ENCODE peak calls at places on chromosomes 12 and 14, in seven cellular contexts. E, S, K, O, N, M and F are unnamed samples.

GRCh38 chr14:101571004-101571403 is 9.7 kb downstream of the DIO3 start:
- DNase-seq in E (no peak), S (no peak), K (no peak), O (no peak), N (no peak), M (no peak), F (no peak)

GRCh38 chr12:32365473-32366064 is 33.8 kb upstream of the FGD4 start:
- DNase-seq in E (peak), S (peak), K (peak), O (peak), N (no peak), M (peak), F (peak)

GRCh38 chr12:131755305-131756113 is 44.6 kb downstream of the SFSWAP start:
- DNase-seq in E (peak), S (no peak), K (peak), O (peak), N (no peak), M (peak), F (peak)

GRCh38 chr14:53186532-53186931 is 33.4 kb upstream of the DDHD1 start:
- DNase-seq in E (no peak), S (no peak), K (no peak), O (no peak), N (no peak), M (no peak), F (no peak)

GRCh38 chr12:56299308-56299852 is 750 bp downstream of the CS start:
- DNase-seq in E (no peak), S (peak), K (no peak), O (no peak), N (no peak), M (peak), F (no peak)

GRCh38 chr14:75430106-75430505 is 2.3 kb downstream of the JDP2 start:
- DNase-seq in E (peak), S (peak), K (no peak), O (no peak), N (no peak), M (peak), F (no peak)

GRCh38 chr12:122961551-122962329 is 4.5 kb downstream of the ABCB9 start:
- DNase-seq in E (no peak), S (peak), K (no peak), O (no peak), N (no peak), M (no peak), F (no peak)

GRCh38 chr12:33988888-33989287 is 33.4 kb upstream of the ALG10 start:
- DNase-seq in E (no peak), S (no peak), K (peak), O (no peak), N (no peak), M (no peak), F (no peak)

GRCh38 chr12:57454566-57455373 is at the start of gene INHBE:
- DNase-seq in E (peak), S (no peak), K (peak), O (no peak), N (no peak), M (peak), F (peak)

GRCh38 chr12:113310489-113310888 is 24.4 kb downstream of the SLC8B1 start:
- DNase-seq in E (no peak), S (no peak), K (no peak), O (peak), N (no peak), M (no peak), F (peak)

GRCh38 chr12:30823140-30823669 is 68.5 kb upstream of the CAPRIN2 start:
- DNase-seq in E (no peak), S (peak), K (peak), O (peak), N (peak), M (no peak), F (peak)

GRCh38 chr12:64678835-64679234 is 68.5 kb downstream of the RASSF3 start:
- DNase-seq in E (no peak), S (no peak), K (no peak), O (no peak), N (no peak), M (no peak), F (no peak)

GRCh38 chr12:69570000-69570516 is 15.2 kb upstream of the CCT2 start:
- DNase-seq in E (no peak), S (no peak), K (no peak), O (no peak), N (no peak), M (no peak), F (no peak)

GRCh38 chr12:25591132-25591531 is 38.0 kb upstream of the LMNTD1 start:
- DNase-seq in E (peak), S (no peak), K (peak), O (peak), N (no peak), M (no peak), F (peak)

GRCh38 chr12:57832966-57833365 is 13.6 kb downstream of the CTDSP2 start:
- DNase-seq in E (no peak), S (no peak), K (peak), O (no peak), N (no peak), M (no peak), F (no peak)

GRCh38 chr14:41609704-41610183 is 3.1 kb downstream of the LRFN5 start:
- DNase-seq in E (peak), S (peak), K (peak), O (no peak), N (peak), M (peak), F (peak)

GRCh38 chr12:1083888-1084262 is 92.9 kb downstream of the ERC1 start:
- DNase-seq in E (peak), S (no peak), K (no peak), O (no peak), N (no peak), M (peak), F (no peak)

GRCh38 chr12:946212-946611 is 3.3 kb downstream of the RAD52 start:
- DNase-seq in E (no peak), S (no peak), K (no peak), O (no peak), N (no peak), M (peak), F (no peak)

GRCh38 chr14:61963926-61964325 is 201.7 kb downstream of the SNAPC1 start:
- DNase-seq in E (peak), S (no peak), K (no peak), O (no peak), N (no peak), M (peak), F (no peak)

GRCh38 chr12:68832504-68832867 is 24.5 kb downstream of the MDM2 start:
- DNase-seq in E (no peak), S (no peak), K (no peak), O (no peak), N (no peak), M (no peak), F (no peak)

GRCh38 chr12:13215056-13215455 is 18.5 kb downstream of the EMP1 start:
- DNase-seq in E (no peak), S (no peak), K (peak), O (no peak), N (no peak), M (no peak), F (no peak)

GRCh38 chr12:53100466-53101151 is 2.7 kb upstream of the SOAT2 start:
- DNase-seq in E (no peak), S (peak), K (no peak), O (no peak), N (no peak), M (no peak), F (peak)

GRCh38 chr12:85725991-85726390 is 110.2 kb downstream of the RASSF9 start:
- DNase-seq in E (peak), S (no peak), K (no peak), O (no peak), N (no peak), M (no peak), F (no peak)

GRCh38 chr12:116736962-116737773 is 701 bp downstream of the SPRING1 start:
- DNase-seq in E (no peak), S (peak), K (peak), O (no peak), N (no peak), M (no peak), F (peak)

GRCh38 chr14:20419404-20419803 is 6.1 kb upstream of the TEP1 start:
- DNase-seq in E (no peak), S (no peak), K (no peak), O (no peak), N (no peak), M (no peak), F (no peak)

GRCh38 chr14:75542585-75543091 is 20.4 kb downstream of the BATF start:
- DNase-seq in E (peak), S (peak), K (no peak), O (no peak), N (peak), M (no peak), F (no peak)

GRCh38 chr12:111446044-111446581 is 40.4 kb downstream of the SH2B3 start:
- DNase-seq in E (peak), S (peak), K (no peak), O (no peak), N (peak), M (peak), F (peak)

GRCh38 chr14:23638414-23639047 is 2.4 kb downstream of the DHRS2 start:
- DNase-seq in E (no peak), S (no peak), K (no peak), O (no peak), N (no peak), M (no peak), F (peak)

DNA sequence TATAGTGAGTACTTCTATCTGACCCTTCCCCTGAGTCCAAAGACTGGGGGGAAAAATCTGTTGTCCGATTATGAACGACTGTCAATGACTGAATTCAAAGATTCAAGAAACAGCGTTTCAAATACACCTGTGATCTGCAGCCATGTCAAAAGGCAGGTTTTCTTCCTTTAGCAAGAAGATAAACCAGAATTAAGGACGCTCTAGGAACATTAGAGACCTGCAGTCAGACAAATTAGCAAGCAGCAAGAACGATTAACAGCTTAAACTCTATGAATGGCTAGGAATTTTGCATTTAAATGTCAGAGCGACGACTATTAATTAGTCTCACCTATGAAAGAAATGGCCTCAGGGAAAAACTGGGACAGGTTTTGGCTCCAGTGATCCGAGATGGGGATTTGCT is 2.0 kb downstream of the DUSP6 start:
- DNase-seq in E (no peak), S (no peak), K (peak), O (no peak), N (no peak), M (no peak), F (no peak)
- H3K9ac ChIP-seq in E (peak), S (peak), K (no peak), O (no peak), N (peak), M (peak), F (peak)

DNA sequence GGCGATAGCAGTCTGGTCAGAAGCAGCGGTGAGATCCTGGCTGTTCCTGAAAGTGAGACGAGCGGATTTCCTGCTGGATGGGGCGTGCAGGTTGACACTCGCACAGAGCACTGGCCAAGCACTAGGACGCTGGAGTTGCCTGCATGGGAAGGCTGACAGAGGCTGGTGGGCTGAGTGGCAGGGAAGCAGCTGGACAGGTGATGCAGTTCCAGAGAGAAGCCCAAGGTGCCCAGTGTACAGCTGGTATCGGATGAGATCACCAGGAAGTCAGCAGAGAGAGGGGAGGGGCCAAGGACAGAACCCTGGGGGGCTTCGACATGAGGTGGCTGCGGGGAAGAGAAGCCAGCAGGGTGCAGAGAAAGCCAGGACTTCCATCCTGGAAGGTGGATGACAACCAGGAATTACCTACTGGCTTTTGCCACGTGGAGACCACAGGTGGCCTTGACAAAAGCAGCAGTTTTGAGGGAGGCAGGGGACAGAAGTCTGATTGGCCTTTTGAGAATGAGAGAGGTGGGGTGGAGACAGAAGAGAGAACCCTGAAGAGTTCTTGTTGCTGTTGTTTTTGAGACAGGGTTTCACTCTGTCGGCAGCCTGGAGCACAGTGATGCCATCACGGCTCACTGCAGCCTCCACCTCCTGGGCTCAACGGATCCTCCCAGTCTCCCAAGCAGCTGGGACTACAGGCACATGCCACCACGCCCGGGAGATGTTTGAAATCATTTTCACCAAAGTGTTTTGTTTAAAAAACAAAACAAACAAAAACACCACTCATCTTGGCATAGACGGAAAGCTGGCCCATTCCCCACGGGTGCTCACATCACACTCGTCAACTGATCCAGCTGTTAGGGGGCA is 35.3 kb downstream of the CDC42BPB start:
- DNase-seq in E (peak), S (no peak), K (no peak), O (no peak), N (no peak), M (peak), F (no peak)
- H3K9ac ChIP-seq in E (no peak), S (no peak), K (no peak), O (peak), N (no peak), M (no peak), F (no peak)

DNA sequence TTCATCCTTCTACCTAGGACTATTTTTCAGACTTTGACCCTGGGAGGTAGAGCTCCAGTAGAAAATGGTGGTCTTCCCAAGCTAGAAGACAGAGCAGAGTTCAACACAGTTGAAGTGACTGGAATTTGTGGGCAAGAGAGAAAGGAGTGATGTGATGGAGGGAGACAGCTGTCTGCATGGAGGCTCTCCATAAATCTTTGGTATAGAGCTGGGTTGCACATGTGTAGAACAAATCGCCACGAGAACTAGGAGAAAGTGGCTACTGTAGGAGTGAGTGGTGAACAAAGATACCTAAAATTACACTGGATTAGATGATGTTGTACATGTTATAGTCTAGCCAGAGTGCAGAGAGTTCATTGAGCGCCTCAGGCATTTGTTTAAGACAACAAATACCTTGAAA is 14.5 kb downstream of the GPR135 start:
- DNase-seq in E (no peak), S (no peak), K (no peak), O (no peak), N (no peak), M (no peak), F (no peak)
- H3K9ac ChIP-seq in E (no peak), S (no peak), K (no peak), O (no peak), N (no peak), M (no peak), F (no peak)

DNA sequence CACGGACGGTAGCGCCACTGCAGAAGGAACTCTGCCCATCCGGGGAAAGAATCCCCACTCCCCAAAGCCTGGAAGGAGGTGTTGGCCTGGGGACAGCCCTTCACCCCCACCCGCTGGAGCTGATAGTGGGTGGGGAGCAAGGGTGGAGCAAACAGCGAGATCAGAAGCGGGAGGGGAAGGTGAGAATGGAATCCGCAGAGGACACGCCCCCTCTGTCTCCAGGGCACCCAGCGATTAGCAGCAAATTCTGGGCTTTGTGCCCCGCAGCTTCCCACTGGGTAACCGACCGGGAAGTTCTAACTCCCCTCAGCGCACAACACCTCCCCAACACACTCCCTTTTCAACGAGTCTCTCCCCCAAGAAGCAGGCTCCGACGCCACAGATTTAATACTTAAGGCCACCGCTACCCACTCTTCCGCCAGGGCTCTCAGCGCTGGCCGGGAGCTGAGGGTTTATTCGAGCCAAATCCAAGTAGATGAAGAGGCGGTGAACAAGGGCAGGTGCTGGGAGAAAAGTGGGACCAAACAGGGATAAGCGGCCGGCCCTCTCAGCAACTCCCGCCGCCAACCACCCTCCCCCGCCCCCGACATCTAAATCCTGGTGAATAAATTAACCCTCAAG is 1.3 kb downstream of the SLC25A29 start:
- DNase-seq in E (no peak), S (peak), K (peak), O (no peak), N (peak), M (peak), F (peak)
- H3K9ac ChIP-seq in E (peak), S (peak), K (peak), O (peak), N (peak), M (peak), F (peak)

GRCh38 chr12:89936631-89937030 is 228.0 kb upstream of the ATP2B1 start:
- DNase-seq in E (no peak), S (no peak), K (no peak), O (no peak), N (no peak), M (no peak), F (no peak)

GRCh38 chr12:89939468-89940215 is 231.0 kb upstream of the ATP2B1 start:
- DNase-seq in E (no peak), S (no peak), K (no peak), O (no peak), N (no peak), M (peak), F (no peak)

GRCh38 chr12:89932950-89933349 is 224.3 kb upstream of the ATP2B1 start:
- DNase-seq in E (no peak), S (no peak), K (no peak), O (no peak), N (no peak), M (peak), F (no peak)

GRCh38 chr12:89933911-89934310 is 225.3 kb upstream of the ATP2B1 start:
- DNase-seq in E (no peak), S (no peak), K (no peak), O (no peak), N (no peak), M (peak), F (no peak)

DNA sequence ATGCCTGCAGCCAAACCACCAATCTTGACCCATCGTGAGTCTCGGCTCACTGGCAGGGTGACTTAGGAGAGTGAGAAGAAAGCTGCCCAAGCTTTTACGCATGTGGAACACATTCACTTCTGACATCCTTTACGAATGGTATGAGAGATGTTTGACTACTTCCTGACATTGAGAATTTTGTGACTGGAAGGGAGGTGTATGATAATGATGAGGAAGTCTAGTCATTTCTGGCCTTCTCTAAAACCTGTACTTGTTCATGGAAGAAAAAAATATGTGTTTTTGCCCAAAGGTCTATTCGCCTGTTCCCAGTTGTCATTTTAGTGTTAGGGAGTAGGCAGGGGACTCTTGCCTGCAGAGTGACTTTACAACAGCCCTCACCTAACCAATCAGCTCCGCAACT is 227.2 kb upstream of the ATP2B1 start:
- DNase-seq in E (no peak), S (no peak), K (no peak), O (no peak), N (no peak), M (no peak), F (no peak)
- H3K9ac ChIP-seq in E (no peak), S (no peak), K (no peak), O (no peak), N (no peak), M (no peak), F (no peak)